ENCODE peak calls at places on chromosome 10, in eight cellular contexts. Y is OCI-LY7, M is fibroblast of lung, E is keratinocyte, J is uterus, K is lung, O is upper lobe of left lung, V is AG04449. H is an unnamed sample.
A peak's percentile ranks its signal among the peaks of the same experiment; 100 is the strongest.

GRCh38 chr10:71848325-71849277 is 2.5 kb downstream of the PSAP start:
- DNase-seq in M (no peak), O (no peak), V (no peak), J (no peak), Y (no peak), K (no peak), E (no peak), H (no peak)

GRCh38 chr10:122786269-122786668 is 59.4 kb downstream of the CUZD1 start:
- DNase-seq in Y (peak; percentile 11), O (no peak), J (no peak), M (no peak), V (no peak), E (no peak), K (no peak), H (no peak)

GRCh38 chr10:32445036-32445435 is 904 bp upstream of the CCDC7 start:
- DNase-seq in J (no peak), O (peak; percentile 10), E (no peak), V (no peak), Y (peak; percentile 11), M (peak; percentile 5), K (no peak), H (no peak)

GRCh38 chr10:133394801-133395221 is 854 bp downstream of the MTG1 start:
- DNase-seq in K (no peak), O (no peak), V (no peak), E (no peak), J (no peak), Y (no peak), M (no peak), H (no peak)

GRCh38 chr10:36533316-36533715 is 592.1 kb upstream of the ANKRD30A start:
- DNase-seq in Y (no peak), K (no peak), M (no peak), V (no peak), J (no peak), O (no peak), E (no peak), H (no peak)

GRCh38 chr10:77350711-77351119 is 286.9 kb downstream of the KCNMA1 start:
- DNase-seq in Y (no peak), K (peak; percentile 32), V (peak; percentile 96), J (peak; percentile 59), E (peak; percentile 97), O (no peak), M (peak; percentile 99), H (peak; percentile 91)

GRCh38 chr10:47031953-47032465 is 120.8 kb downstream of the PTPN20 start:
- DNase-seq in K (no peak), Y (no peak), J (peak; percentile 37), V (no peak), E (no peak), M (no peak), O (no peak), H (peak; percentile 23)

GRCh38 chr10:1669433-1669832 is 67.9 kb downstream of the ADARB2 start:
- DNase-seq in J (no peak), O (no peak), K (no peak), M (no peak), E (no peak), Y (no peak), V (no peak), H (no peak)

GRCh38 chr10:44779511-44779910 is 131.6 kb upstream of the TMEM72 start:
- DNase-seq in V (no peak), O (no peak), E (no peak), K (no peak), J (no peak), Y (no peak), M (no peak), H (no peak)

GRCh38 chr10:117168135-117168674 is 29.1 kb upstream of the KCNK18 start:
- DNase-seq in M (no peak), Y (peak; percentile 13), V (no peak), E (no peak), J (peak; percentile 41), K (peak; percentile 54), O (peak; percentile 95), H (no peak)

GRCh38 chr10:117165557-117166419 is 27.7 kb upstream of the VAX1 start:
- DNase-seq in O (peak; percentile 88), E (no peak), Y (no peak), J (no peak), V (no peak), M (peak; percentile 30), K (peak; percentile 41), H (no peak)

GRCh38 chr10:117168729-117169128 is 28.6 kb upstream of the KCNK18 start:
- DNase-seq in J (no peak), E (no peak), V (no peak), Y (no peak), K (no peak), O (no peak), M (no peak), H (no peak)

GRCh38 chr10:117166420-117167345 is 28.6 kb upstream of the VAX1 start:
- DNase-seq in V (no peak), E (no peak), J (no peak), O (peak; percentile 48), M (no peak), Y (no peak), K (no peak), H (no peak)

DNA sequence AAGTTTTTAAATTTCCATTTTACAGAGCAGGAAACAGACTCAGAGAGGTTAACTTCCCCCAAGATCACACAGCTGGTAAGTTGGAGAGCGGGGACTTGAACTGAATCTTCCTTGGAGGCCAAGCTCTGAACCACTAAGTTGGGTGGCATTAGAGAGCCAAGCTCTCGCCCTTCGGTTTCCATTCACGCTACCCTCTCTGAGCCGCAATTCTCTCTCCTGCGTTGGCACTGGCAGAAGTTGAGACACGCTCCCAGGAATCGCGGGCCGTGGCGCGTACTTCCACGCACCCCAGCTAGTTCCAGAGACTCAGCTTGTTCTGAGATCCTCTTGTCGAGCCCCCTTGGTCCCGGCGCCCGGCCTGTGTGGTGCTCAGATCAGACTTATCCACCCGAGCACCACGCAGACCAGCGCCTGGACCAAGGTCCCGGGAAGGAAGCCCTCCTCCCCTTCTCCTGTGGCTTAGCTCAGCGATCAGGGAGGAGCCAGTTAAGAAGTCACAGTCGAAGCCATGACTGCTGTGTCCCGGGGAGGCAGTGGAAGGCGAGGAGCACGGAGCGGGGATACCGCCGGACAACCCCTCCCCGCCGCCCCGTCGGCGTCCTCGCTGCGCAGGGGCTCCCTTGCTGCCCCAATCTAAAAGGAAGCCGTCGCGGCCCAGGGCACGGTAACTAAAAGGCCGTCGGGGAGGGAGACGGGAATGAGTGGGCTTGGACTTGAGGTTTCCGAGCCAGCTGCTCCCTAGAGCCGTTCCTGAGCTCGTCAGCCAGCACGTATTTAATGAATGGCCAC is 29.5 kb upstream of the VAX1 start:
- DNase-seq in V (no peak), K (no peak), Y (no peak), E (no peak), M (no peak), O (peak; percentile 60), J (no peak), H (no peak)
- H3K4me3 ChIP-seq in V (no peak overlapping the region), K (no peak overlapping the region), Y (no peak overlapping the region), E (no peak overlapping the region), M (no peak overlapping the region), O (peak overlapping the region; percentile 6), J (no peak overlapping the region), H (peak overlapping the region; percentile 1)

GRCh38 chr10:51934373-51934772 is 235.0 kb upstream of the CSTF2T start:
- DNase-seq in K (no peak), E (no peak), J (no peak), M (no peak), V (no peak), Y (no peak), O (no peak), H (no peak)

GRCh38 chr10:51937313-51937712 is 237.9 kb upstream of the CSTF2T start:
- DNase-seq in J (no peak), K (no peak), V (peak; percentile 52), O (no peak), E (no peak), M (peak; percentile 84), Y (no peak), H (peak; percentile 43)

GRCh38 chr10:51932530-51932929 is 233.1 kb upstream of the CSTF2T start:
- DNase-seq in E (no peak), K (no peak), J (no peak), M (no peak), O (no peak), V (no peak), Y (no peak), H (no peak)

GRCh38 chr10:51937736-51938135 is 238.3 kb upstream of the CSTF2T start:
- DNase-seq in M (peak; percentile 90), O (no peak), V (peak; percentile 51), Y (no peak), K (no peak), J (no peak), E (no peak), H (peak; percentile 60)
- H3K4me3 ChIP-seq in M (peak overlapping the region; percentile 51), O (no peak overlapping the region), V (no peak overlapping the region), Y (no peak overlapping the region), K (no peak overlapping the region), J (no peak overlapping the region), E (no peak overlapping the region), H (peak overlapping the region; percentile 11)

GRCh38 chr10:3224241-3224640 is 51.7 kb upstream of the PITRM1 start:
- DNase-seq in V (no peak), K (no peak), E (no peak), M (no peak), O (no peak), J (no peak), Y (no peak), H (no peak)

GRCh38 chr10:3217301-3217700 is 44.7 kb upstream of the PITRM1 start:
- DNase-seq in Y (no peak), V (peak; percentile 69), O (no peak), J (no peak), K (no peak), M (peak; percentile 72), E (no peak), H (peak; percentile 79)

GRCh38 chr10:3217853-3218252 is 45.3 kb upstream of the PITRM1 start:
- DNase-seq in V (no peak), O (no peak), J (no peak), E (no peak), Y (no peak), M (no peak), K (no peak), H (no peak)

GRCh38 chr10:3222068-3222467 is 49.5 kb upstream of the PITRM1 start:
- DNase-seq in O (no peak), M (peak; percentile 28), J (no peak), Y (no peak), V (no peak), K (no peak), E (no peak), H (peak; percentile 39)

GRCh38 chr10:3220853-3221252 is 48.3 kb upstream of the PITRM1 start:
- DNase-seq in J (no peak), O (no peak), E (no peak), M (no peak), Y (no peak), K (no peak), V (no peak), H (peak; percentile 10)
- H3K4me3 ChIP-seq in J (no peak overlapping the region), O (no peak overlapping the region), E (no peak overlapping the region), M (no peak overlapping the region), Y (no peak overlapping the region), K (no peak overlapping the region), V (no peak overlapping the region), H (no peak overlapping the region)

GRCh38 chr10:91465261-91465660 is 55.1 kb downstream of the HECTD2 start:
- DNase-seq in V (no peak), Y (no peak), K (no peak), E (no peak), J (no peak), M (no peak), O (no peak), H (no peak)

GRCh38 chr10:91467114-91467513 is 57.0 kb downstream of the HECTD2 start:
- DNase-seq in V (no peak), O (no peak), Y (no peak), K (no peak), J (no peak), E (no peak), M (no peak), H (no peak)

GRCh38 chr10:91464500-91464899 is 54.4 kb downstream of the HECTD2 start:
- DNase-seq in J (no peak), V (no peak), M (no peak), E (no peak), Y (no peak), O (no peak), K (no peak), H (no peak)

GRCh38 chr10:91462423-91462822 is 52.3 kb downstream of the HECTD2 start:
- DNase-seq in O (no peak), E (no peak), V (peak; percentile 36), K (no peak), M (peak; percentile 10), J (no peak), Y (no peak), H (no peak)
- H3K4me3 ChIP-seq in O (no peak overlapping the region), E (no peak overlapping the region), V (no peak overlapping the region), K (no peak overlapping the region), M (no peak overlapping the region), J (no peak overlapping the region), Y (no peak overlapping the region), H (no peak overlapping the region)